ENCODE peak calls at places on chromosomes 13 and 19, in nine cellular contexts. V is heart left ventricle; Y is Calu3; R is cardiac muscle cell; N is mammary epithelial cell; L is germinal center; C is stimulated activated CD8-positive, alpha-beta memory T cell treated with anti-CD3 and anti-CD28 coated beads, Interleukin-12 subunit alpha, Interleukin-12 subunit beta, amount 100 ng/mL, for 1 hour; H is NCI-H146; K is ACHN. T is an unnamed sample.

GRCh38 chr13:96431044-96431581 is 341.2 kb downstream of the HS6ST3 start:
- DNase-seq in V (no peak), Y (no peak), R (no peak), N (no peak), L (no peak), C (no peak), H (no peak), K (no peak), T (no peak)

GRCh38 chr13:112725346-112726017 is 35.6 kb downstream of the ATP11A start:
- DNase-seq in V (peak), Y (no peak), R (no peak), N (peak), L (no peak), C (no peak), H (peak), K (no peak), T (peak)

GRCh38 chr19:6333439-6333838 is at the start of gene ACER1:
- DNase-seq in V (no peak), Y (peak), R (no peak), N (no peak), L (no peak), C (no peak), H (no peak), K (no peak), T (no peak)

GRCh38 chr19:46204008-46204407 is 25.5 kb upstream of the IGFL1 start:
- DNase-seq in V (no peak), Y (no peak), R (no peak), N (no peak), L (no peak), C (no peak), H (no peak), K (no peak), T (no peak)

GRCh38 chr13:37326319-37326718 is 220.9 kb upstream of the CSNK1A1L start:
- DNase-seq in V (no peak), Y (no peak), R (peak), N (no peak), L (no peak), C (no peak), H (no peak), K (no peak), T (no peak)

GRCh38 chr19:4980838-4981680 is 12.1 kb downstream of the KDM4B start:
- DNase-seq in V (no peak), Y (no peak), R (no peak), N (no peak), L (peak), C (no peak), H (no peak), K (no peak), T (no peak)

GRCh38 chr19:42175335-42175734 is 42.1 kb downstream of the DEDD2 start:
- DNase-seq in V (no peak), Y (no peak), R (no peak), N (no peak), L (no peak), C (no peak), H (no peak), K (no peak), T (no peak)

GRCh38 chr13:113179374-113180230 is 21.2 kb downstream of the PROZ start:
- DNase-seq in V (peak), Y (no peak), R (no peak), N (no peak), L (no peak), C (no peak), H (no peak), K (no peak), T (no peak)

GRCh38 chr19:11236324-11237301 is 2.8 kb upstream of the ANGPTL8 start:
- DNase-seq in V (no peak), Y (no peak), R (no peak), N (no peak), L (no peak), C (no peak), H (no peak), K (no peak), T (no peak)

GRCh38 chr19:38990949-38991697 is 15.6 kb upstream of the FBXO17 start:
- DNase-seq in V (no peak), Y (no peak), R (peak), N (no peak), L (no peak), C (no peak), H (no peak), K (peak), T (no peak)

GRCh38 chr13:114131581-114132418 is 623 bp downstream of the RASA3 start:
- DNase-seq in V (peak), Y (no peak), R (peak), N (peak), L (peak), C (no peak), H (peak), K (peak), T (no peak)

GRCh38 chr13:45658586-45659235 is 43.2 kb upstream of the ERICH6B start:
- DNase-seq in V (no peak), Y (no peak), R (peak), N (peak), L (no peak), C (no peak), H (no peak), K (no peak), T (no peak)

GRCh38 chr19:40744554-40745401 is 5.5 kb downstream of the ACTMAP start:
- DNase-seq in V (no peak), Y (no peak), R (no peak), N (no peak), L (no peak), C (no peak), H (no peak), K (no peak), T (no peak)

GRCh38 chr13:27924529-27925141 is 4.8 kb downstream of the PDX1 start:
- DNase-seq in V (no peak), Y (no peak), R (no peak), N (no peak), L (no peak), C (no peak), H (no peak), K (no peak), T (no peak)

GRCh38 chr19:1469936-1470863 is 8.8 kb downstream of the C19orf25 start:
- DNase-seq in V (no peak), Y (peak), R (no peak), N (no peak), L (peak), C (peak), H (peak), K (no peak), T (peak)

GRCh38 chr19:16649734-16650133 is 10.2 kb downstream of the SMIM7 start:
- DNase-seq in V (no peak), Y (no peak), R (peak), N (no peak), L (no peak), C (no peak), H (no peak), K (no peak), T (no peak)

GRCh38 chr13:99086869-99087129 is 108.9 kb upstream of the DOCK9 start:
- DNase-seq in V (peak), Y (no peak), R (no peak), N (peak), L (no peak), C (peak), H (peak), K (peak), T (peak)

GRCh38 chr13:98416408-98416807 is 160.5 kb downstream of the STK24 start:
- DNase-seq in V (no peak), Y (peak), R (no peak), N (no peak), L (no peak), C (no peak), H (peak), K (no peak), T (no peak)

GRCh38 chr19:5038631-5039271 is 69.8 kb downstream of the KDM4B start:
- DNase-seq in V (no peak), Y (no peak), R (peak), N (no peak), L (peak), C (no peak), H (no peak), K (peak), T (no peak)

GRCh38 chr19:15257782-15258181 is 25.5 kb upstream of the EPHX3 start:
- DNase-seq in V (no peak), Y (no peak), R (no peak), N (no peak), L (no peak), C (no peak), H (no peak), K (no peak), T (no peak)

GRCh38 chr19:49020342-49020741 is 3.5 kb upstream of the LHB start:
- DNase-seq in V (no peak), Y (no peak), R (no peak), N (no peak), L (no peak), C (no peak), H (peak), K (no peak), T (peak)

GRCh38 chr19:52981329-52981728 is 18.6 kb upstream of the ZNF816 start:
- DNase-seq in V (no peak), Y (no peak), R (no peak), N (no peak), L (no peak), C (no peak), H (no peak), K (no peak), T (no peak)

GRCh38 chr13:96984061-96984508 is 10.2 kb downstream of the OXGR1 start:
- DNase-seq in V (no peak), Y (peak), R (peak), N (peak), L (peak), C (no peak), H (peak), K (no peak), T (peak)

GRCh38 chr13:110442946-110443632 is 118.4 kb downstream of the RAB20 start:
- DNase-seq in V (no peak), Y (no peak), R (peak), N (peak), L (no peak), C (no peak), H (no peak), K (peak), T (peak)

GRCh38 chr19:12546068-12546467 is 5.2 kb downstream of the ZNF564 start:
- DNase-seq in V (no peak), Y (no peak), R (no peak), N (no peak), L (no peak), C (no peak), H (no peak), K (no peak), T (no peak)

T was measured in SW480.